ENCODE peak calls at places on chromosomes 7 and 10, in eight cellular contexts. K, T, U, R, S, W, B and G are unnamed samples.

GRCh38 chr10:5400843-5401242 is 3.8 kb downstream of the TUBAL3 start:
- DNase-seq in W (no peak), R (no peak), U (no peak), S (no peak), T (no peak), K (no peak), B (no peak), G (no peak)

GRCh38 chr7:80640841-80641240 is 2.4 kb downstream of the CD36 start:
- DNase-seq in T (no peak), S (no peak), W (peak; percentile 77), B (no peak), K (no peak), R (peak; percentile 13), U (no peak), G (no peak)

GRCh38 chr7:17185690-17186070 is 112.8 kb upstream of the AHR start:
- DNase-seq in S (no peak), T (no peak), W (peak; percentile 74), K (no peak), U (no peak), B (no peak), R (peak; percentile 53), G (no peak)

GRCh38 chr7:149302865-149303264 is 40.9 kb downstream of the ZNF783 start:
- DNase-seq in K (no peak), R (no peak), W (no peak), T (no peak), B (no peak), U (no peak), S (no peak), G (no peak)

GRCh38 chr10:114632869-114633715 is 25.0 kb downstream of the ABLIM1 start:
- DNase-seq in U (no peak), T (no peak), B (no peak), K (peak; percentile 28), W (peak; percentile 94), S (no peak), R (peak; percentile 61), G (no peak)

GRCh38 chr10:7258948-7259523 is 151.8 kb downstream of the SFMBT2 start:
- DNase-seq in K (no peak), W (no peak), T (no peak), S (peak; percentile 25), B (no peak), R (no peak), U (no peak), G (no peak)

GRCh38 chr10:69838853-69839252 is 37.1 kb downstream of the COL13A1 start:
- DNase-seq in B (no peak), K (no peak), W (peak; percentile 48), S (no peak), R (no peak), U (no peak), T (no peak), G (no peak)

GRCh38 chr7:98265841-98266271 is 13.8 kb upstream of the TECPR1 start:
- DNase-seq in T (no peak), S (no peak), W (peak; percentile 58), R (no peak), B (no peak), K (no peak), U (no peak), G (no peak)

GRCh38 chr7:35253680-35254495 is at the start of gene TBX20:
- DNase-seq in B (no peak), K (peak; percentile 64), W (peak; percentile 19), R (no peak), S (peak; percentile 85), T (no peak), U (peak; percentile 35), G (peak; percentile 88)

GRCh38 chr10:36764823-36765222 is 360.6 kb upstream of the ANKRD30A start:
- DNase-seq in W (no peak), B (no peak), K (no peak), T (no peak), R (no peak), S (no peak), U (no peak), G (no peak)

GRCh38 chr7:77837275-77837674 is 38.7 kb downstream of the PHTF2 start:
- DNase-seq in K (no peak), B (no peak), W (no peak), T (no peak), S (no peak), U (no peak), R (no peak), G (no peak)

GRCh38 chr7:67387851-67388250 is 391.2 kb downstream of the TYW1 start:
- DNase-seq in R (no peak), K (no peak), B (no peak), S (no peak), W (no peak), T (no peak), U (no peak), G (no peak)

DNA sequence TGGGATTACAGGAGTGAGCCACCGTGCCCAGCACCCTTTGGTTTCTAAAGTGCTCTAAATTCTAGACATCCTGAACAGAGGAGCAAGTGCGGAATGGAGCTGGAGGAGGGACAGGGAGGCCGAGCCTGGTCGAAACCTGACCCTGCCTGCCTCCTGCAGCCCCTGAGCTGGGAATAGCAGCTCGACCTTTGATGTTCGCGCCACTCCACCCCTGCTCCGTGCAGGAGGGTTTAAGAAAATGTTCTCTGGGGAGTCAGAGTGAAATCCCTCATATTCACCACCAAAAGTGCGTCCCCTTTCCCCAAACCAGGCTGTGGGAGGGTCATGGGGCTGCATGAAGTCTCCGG is 1.8 kb downstream of the PGAM2 start:
- DNase-seq in W (no peak), R (no peak), S (no peak), U (no peak), K (no peak), B (no peak), T (no peak), G (no peak)
- H3K4me3 ChIP-seq in W (no peak overlapping the region), R (no peak overlapping the region), S (peak overlapping the region; percentile 58), U (no peak overlapping the region), K (no peak overlapping the region), B (no peak overlapping the region), T (no peak overlapping the region), G (peak overlapping the region; percentile 56)

DNA sequence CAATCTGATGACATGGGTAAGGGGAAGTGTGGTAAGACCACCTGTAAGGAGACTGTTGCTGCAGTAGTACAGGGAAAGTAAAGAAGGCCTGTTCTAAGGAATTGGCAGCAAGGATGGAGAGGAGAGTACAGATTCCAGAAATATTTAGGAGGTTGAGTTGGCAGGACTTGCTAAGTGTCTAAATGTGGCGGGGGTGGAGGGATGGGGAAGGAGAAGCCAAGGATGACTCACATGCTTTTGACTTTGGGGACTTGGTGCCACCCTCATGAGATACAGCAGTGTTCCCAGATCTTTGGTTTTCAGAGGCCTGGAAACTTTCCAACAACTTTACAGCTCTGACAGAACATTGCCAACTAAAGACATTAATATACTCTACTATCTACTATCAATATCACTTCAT is 45.4 kb downstream of the CDK6 start:
- DNase-seq in B (no peak), U (no peak), S (no peak), K (no peak), T (no peak), W (peak; percentile 65), R (no peak), G (no peak)
- H3K4me3 ChIP-seq in B (no peak overlapping the region), U (no peak overlapping the region), S (no peak overlapping the region), K (no peak overlapping the region), T (no peak overlapping the region), W (no peak overlapping the region), R (no peak overlapping the region), G (no peak overlapping the region)

GRCh38 chr10:22656056-22656455 is 58.3 kb downstream of the PIP4K2A start:
- DNase-seq in R (no peak), U (no peak), B (no peak), S (no peak), K (no peak), T (no peak), W (no peak), G (no peak)

GRCh38 chr10:22657028-22657427 is 57.4 kb downstream of the PIP4K2A start:
- DNase-seq in S (no peak), U (no peak), T (no peak), R (no peak), K (no peak), W (no peak), B (no peak), G (no peak)

GRCh38 chr10:22657566-22658190 is 56.7 kb downstream of the PIP4K2A start:
- DNase-seq in U (no peak), B (no peak), K (no peak), R (no peak), S (no peak), T (no peak), W (peak; percentile 53), G (no peak)

GRCh38 chr10:22652988-22653431 is 61.4 kb downstream of the PIP4K2A start:
- DNase-seq in S (no peak), T (no peak), U (no peak), W (no peak), R (no peak), B (no peak), K (no peak), G (no peak)

GRCh38 chr10:22655312-22655973 is 58.9 kb downstream of the PIP4K2A start:
- DNase-seq in T (peak; percentile 43), U (no peak), B (no peak), R (peak; percentile 34), S (no peak), K (no peak), W (peak; percentile 92), G (no peak)
- H3K4me3 ChIP-seq in T (no peak overlapping the region), U (no peak overlapping the region), B (no peak overlapping the region), R (no peak overlapping the region), S (no peak overlapping the region), K (no peak overlapping the region), W (no peak overlapping the region), G (no peak overlapping the region)

GRCh38 chr7:130959743-130960207 is 225.8 kb upstream of the KLF14 start:
- DNase-seq in B (no peak), W (peak; percentile 85), T (no peak), K (no peak), R (peak; percentile 69), U (no peak), S (no peak), G (no peak)
- H3K4me3 ChIP-seq in B (peak overlapping the region; percentile 65), W (peak overlapping the region; percentile 1), T (no peak overlapping the region), K (no peak overlapping the region), R (peak overlapping the region; percentile 51), U (peak overlapping the region; percentile 17), S (no peak overlapping the region), G (no peak overlapping the region)

DNA sequence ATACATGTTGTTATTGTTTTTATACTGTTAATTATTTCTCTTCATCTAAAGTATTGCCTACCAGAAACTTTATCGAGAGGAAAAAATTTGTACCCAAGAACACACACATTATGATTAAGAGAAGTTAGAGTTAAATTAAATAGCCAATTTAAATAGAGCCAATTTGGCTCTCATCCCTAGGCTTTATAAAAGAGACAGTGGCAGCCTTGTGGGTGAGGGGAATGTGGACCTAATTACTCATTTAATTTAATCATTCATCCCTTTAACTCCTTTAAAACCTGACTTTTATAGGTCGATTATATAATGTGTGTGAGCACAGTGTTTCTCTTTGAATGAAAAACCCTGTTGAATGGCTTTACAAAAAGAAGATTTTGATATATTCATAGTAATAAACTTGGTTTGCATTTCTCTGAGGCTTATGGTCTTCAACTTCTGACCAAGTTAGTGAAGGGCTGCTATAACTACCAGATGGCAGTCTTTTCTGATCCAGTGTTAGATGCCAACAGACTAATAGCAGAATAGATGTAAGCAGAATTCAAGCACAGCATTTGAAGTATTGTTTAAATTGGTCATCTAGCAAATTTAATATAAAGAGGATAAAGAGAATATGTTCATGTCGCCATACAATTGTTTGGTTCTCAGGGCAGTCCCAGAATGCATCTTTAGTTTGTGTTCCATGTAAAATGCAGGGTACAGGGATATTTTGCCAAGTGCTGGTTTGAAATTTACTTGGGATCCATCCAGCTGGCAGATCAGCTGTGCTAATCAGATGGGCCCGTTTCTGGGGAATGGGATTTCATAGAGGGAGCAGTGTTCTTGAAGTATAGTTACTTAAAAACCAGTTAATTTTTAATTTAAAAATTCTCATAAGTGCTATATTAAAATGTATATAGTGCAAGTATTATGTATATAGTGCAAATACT is 25.3 kb downstream of the ADD3 start:
- DNase-seq in K (peak; percentile 31), W (no peak), T (peak; percentile 48), S (no peak), U (peak; percentile 55), R (no peak), B (no peak), G (peak; percentile 21)
- H3K4me3 ChIP-seq in K (no peak overlapping the region), W (no peak overlapping the region), T (no peak overlapping the region), S (peak overlapping the region; percentile 1), U (no peak overlapping the region), R (no peak overlapping the region), B (no peak overlapping the region), G (no peak overlapping the region)